ENCODE peak calls at places on chromosomes 1 and 21, in five cellular contexts. D, K, R, A and P are unnamed samples.

GRCh38 chr1:229005097-229005496 is 265.8 kb upstream of the RAB4A start:
- DNase-seq in R (no peak), D (no peak), K (no peak), A (no peak), P (no peak)

GRCh38 chr1:12595839-12596821 is 21.9 kb downstream of the DHRS3 start:
- DNase-seq in K (peak; percentile 96), D (peak; percentile 98), R (peak; percentile 99), A (peak; percentile 92), P (peak; percentile 97)

GRCh38 chr1:203828002-203828401 is 32.6 kb downstream of the ZBED6 start:
- DNase-seq in D (peak; percentile 35), R (no peak), A (no peak), K (peak; percentile 66), P (no peak)

GRCh38 chr21:10272216-10272615 is 249.2 kb upstream of the TPTE start:
- DNase-seq in R (peak; percentile 5), D (no peak), A (no peak), K (peak; percentile 4), P (no peak)

GRCh38 chr1:184906771-184907170 is 67.5 kb downstream of the NIBAN1 start:
- DNase-seq in K (no peak), R (peak; percentile 62), D (peak; percentile 73), A (no peak), P (peak; percentile 31)

GRCh38 chr1:114585221-114585620 is 3.8 kb upstream of the BCAS2 start:
- DNase-seq in A (no peak), K (no peak), R (peak; percentile 38), D (peak; percentile 20), P (peak; percentile 44)

GRCh38 chr21:37868896-37869295 is 47.4 kb downstream of the KCNJ6 start:
- DNase-seq in K (no peak), R (peak; percentile 86), A (peak; percentile 36), D (peak; percentile 67), P (peak; percentile 51)

GRCh38 chr1:189103956-189104355 is 1373.7 kb downstream of the BRINP3 start:
- DNase-seq in R (no peak), A (peak; percentile 17), D (peak; percentile 4), K (no peak), P (no peak)

GRCh38 chr1:26959722-26960624 is at the start of gene KDF1:
- DNase-seq in D (no peak), K (no peak), R (peak; percentile 9), A (peak; percentile 90), P (no peak)

GRCh38 chr1:15777913-15778707 is 19.5 kb downstream of the FBLIM1 start:
- DNase-seq in D (no peak), R (no peak), A (no peak), K (no peak), P (no peak)

GRCh38 chr1:19044975-19045831 is 88.7 kb upstream of the IFFO2 start:
- DNase-seq in D (peak; percentile 17), K (no peak), A (no peak), R (peak; percentile 41), P (no peak)

GRCh38 chr1:2528016-2528415 is 1.6 kb upstream of the PANK4 start:
- DNase-seq in D (no peak), K (no peak), A (no peak), R (no peak), P (no peak)
- H3K27me3 ChIP-seq in D (peaks cover 23% of the 10 kb centered on the region), K (peaks cover 17% of the 10 kb centered on the region), A (no peaks in the 10 kb centered on the region), R (peaks cover 18% of the 10 kb centered on the region), P (peaks cover 22% of the 10 kb centered on the region)

GRCh38 chr1:44723064-44723463 is 7.9 kb downstream of the RNU5D-1 start:
- DNase-seq in D (no peak), R (no peak), K (no peak), A (no peak), P (no peak)

GRCh38 chr1:44725309-44725698 is 5.7 kb downstream of the RNU5D-1 start:
- DNase-seq in A (no peak), R (no peak), D (no peak), K (no peak), P (no peak)

GRCh38 chr1:44721521-44722361 is 9.2 kb downstream of the RNU5D-1 start:
- DNase-seq in D (peak; percentile 91), A (peak; percentile 86), R (peak; percentile 58), K (no peak), P (no peak)

GRCh38 chr1:44724408-44725308 is 6.3 kb downstream of the RNU5D-1 start:
- DNase-seq in A (no peak), R (no peak), K (no peak), D (no peak), P (no peak)

DNA sequence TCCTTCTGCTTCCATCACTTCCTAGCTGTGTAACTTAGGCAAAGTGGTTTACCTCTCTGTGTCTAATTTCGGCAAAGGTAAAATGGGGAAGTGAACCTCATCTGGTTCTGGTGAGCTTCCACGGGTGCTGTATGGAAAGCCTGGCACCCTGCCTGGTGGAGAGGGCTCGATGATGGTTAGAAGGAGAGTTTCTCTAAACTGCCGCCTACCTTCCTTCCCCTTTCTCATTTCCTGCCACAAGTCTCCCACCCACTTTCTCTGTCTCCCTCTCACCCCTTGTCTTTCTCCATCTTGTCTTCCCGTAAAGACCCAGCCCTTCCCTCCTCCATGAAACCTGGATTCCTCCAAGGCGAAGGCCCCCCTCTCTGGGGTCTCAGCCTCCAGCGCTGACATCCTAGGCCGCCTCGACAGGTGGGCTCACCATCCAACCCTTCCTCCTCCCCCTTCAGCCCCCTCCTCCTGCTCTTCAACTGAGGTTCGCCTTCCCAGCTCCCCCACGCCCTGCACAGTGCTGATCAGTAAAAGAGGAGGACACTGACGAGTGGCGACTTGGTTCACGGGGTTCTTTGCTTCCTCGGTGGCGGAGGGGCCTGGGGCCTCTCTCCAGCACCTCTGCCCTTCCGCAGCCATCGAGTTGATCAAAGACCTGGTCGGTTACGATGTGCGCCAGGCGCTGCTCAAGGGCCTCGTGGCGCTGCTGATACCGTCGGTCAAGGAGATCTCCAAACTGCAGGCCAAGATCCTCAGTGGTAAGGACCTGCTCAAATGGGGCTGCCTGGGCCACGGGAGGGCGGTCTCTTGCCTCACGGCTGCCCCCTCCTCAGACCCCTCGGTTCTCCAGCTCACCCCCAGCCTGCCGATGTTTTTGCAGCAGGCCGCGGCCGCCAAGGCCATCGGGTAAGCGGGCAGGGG is 7.2 kb downstream of the RNU5D-1 start:
- DNase-seq in R (no peak), D (no peak), A (no peak), K (no peak), P (no peak)
- H3K9ac ChIP-seq in R (no peak overlapping the region), D (no peak overlapping the region), A (no peak overlapping the region), K (no peak overlapping the region), P (no peak overlapping the region)

DNA sequence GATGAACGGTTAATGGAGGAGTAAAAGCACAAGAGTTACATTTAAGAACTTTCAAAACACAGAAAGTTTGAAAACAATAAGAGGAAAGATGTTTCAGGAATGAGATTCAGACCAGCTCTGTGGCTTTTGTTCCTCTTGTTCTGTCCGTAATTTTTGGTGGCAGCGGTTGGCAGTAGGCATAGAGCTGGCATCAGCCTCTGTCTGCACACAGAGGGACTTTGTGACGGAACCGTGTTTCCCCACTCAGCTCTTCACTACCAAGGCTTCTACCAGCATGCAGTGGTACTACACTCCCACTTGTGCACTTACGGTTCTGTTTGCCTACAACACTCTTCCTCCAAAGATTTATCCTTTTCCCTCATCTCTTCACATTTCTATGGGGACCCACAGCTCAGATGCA is 212.8 kb downstream of the DSCAM start:
- DNase-seq in R (no peak), K (no peak), A (no peak), D (no peak), P (no peak)
- H3K9me3 ChIP-seq in R (no peaks in the 10 kb centered on the region), K (peaks cover 10% of the 10 kb centered on the region), A (peaks cover 8% of the 10 kb centered on the region), D (peaks cover 17% of the 10 kb centered on the region), P (no peaks in the 10 kb centered on the region)

GRCh38 chr21:41601573-41602371 is 93.8 kb upstream of the TMPRSS2 start:
- DNase-seq in A (peak; percentile 42), K (no peak), R (peak; percentile 62), D (peak; percentile 13), P (peak; percentile 73)

GRCh38 chr21:41600556-41600955 is 92.6 kb upstream of the TMPRSS2 start:
- DNase-seq in D (no peak), R (no peak), K (no peak), A (no peak), P (no peak)

GRCh38 chr21:41600961-41601572 is 93.1 kb upstream of the TMPRSS2 start:
- DNase-seq in R (no peak), A (no peak), K (no peak), D (no peak), P (no peak)

GRCh38 chr21:41598561-41599511 is 90.9 kb upstream of the TMPRSS2 start:
- DNase-seq in K (no peak), R (no peak), A (no peak), D (no peak), P (no peak)

DNA sequence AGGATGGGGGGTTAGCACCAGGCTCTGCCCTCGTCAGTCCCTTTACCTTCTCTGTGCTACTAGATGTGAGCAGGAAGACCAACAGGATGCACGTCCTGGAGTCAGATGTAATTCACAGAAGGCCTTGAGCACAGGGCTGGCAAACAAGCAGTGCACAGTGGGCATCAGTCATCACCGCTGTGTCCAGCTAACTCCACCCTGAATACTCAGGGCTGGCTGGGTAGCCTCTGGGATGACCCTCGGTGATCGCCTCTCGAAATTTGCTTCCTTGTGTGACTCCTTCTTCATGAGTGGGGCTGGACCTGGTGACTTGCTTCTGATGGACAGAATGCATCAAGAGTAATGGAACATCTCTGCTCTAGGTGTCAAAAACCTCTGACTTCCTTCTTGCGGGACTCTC is 92.2 kb upstream of the TMPRSS2 start:
- DNase-seq in K (no peak), R (no peak), A (no peak), D (no peak), P (no peak)
- H3K27me3 ChIP-seq in K (no peaks in the 10 kb centered on the region), R (peaks cover 6% of the 10 kb centered on the region), A (no peaks in the 10 kb centered on the region), D (peaks cover 17% of the 10 kb centered on the region), P (peaks cover 38% of the 10 kb centered on the region)

DNA sequence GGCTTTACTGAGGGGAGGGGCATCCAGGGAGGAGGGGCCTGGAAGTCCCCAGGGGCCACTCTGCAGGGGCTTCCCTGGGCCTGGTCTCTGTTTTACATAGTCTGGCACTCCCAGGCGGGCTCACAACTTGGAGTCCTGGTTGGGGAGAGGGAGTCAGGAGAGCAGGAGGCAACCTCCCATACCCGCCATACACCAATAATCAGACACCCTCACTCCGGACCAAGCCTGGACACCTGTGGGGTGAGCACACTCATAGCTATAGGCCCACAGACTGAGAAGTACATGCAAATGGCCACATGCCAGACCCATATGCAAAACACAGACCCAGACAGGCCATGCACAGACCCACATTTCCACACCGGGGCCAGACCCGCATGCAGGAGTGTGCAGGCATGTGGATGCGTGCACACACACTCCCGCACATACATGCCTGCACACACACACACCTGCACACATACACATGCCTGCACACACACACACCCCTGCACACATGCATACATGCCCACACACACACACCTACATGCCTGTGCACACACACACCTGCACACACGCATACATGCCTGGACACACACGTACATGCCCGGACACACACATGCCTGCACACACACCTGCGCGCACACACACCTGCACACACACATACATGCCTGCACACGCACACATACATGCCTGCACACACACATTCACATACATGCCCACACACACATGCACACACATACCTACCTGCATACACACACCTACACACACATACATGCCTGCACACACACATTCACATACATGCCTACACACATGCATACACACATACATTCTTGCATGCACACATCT is 89.5 kb upstream of the RUNX3 start:
- DNase-seq in R (no peak), K (no peak), D (no peak), A (no peak), P (no peak)
- H3K9ac ChIP-seq in R (no peak overlapping the region), K (no peak overlapping the region), D (no peak overlapping the region), A (no peak overlapping the region), P (no peak overlapping the region)

GRCh38 chr1:72705921-72706320 is 423.6 kb upstream of the NEGR1 start:
- DNase-seq in A (no peak), K (no peak), D (no peak), R (no peak), P (no peak)
- H3K9me3 ChIP-seq in A (no peaks in the 10 kb centered on the region), K (no peaks in the 10 kb centered on the region), D (no peaks in the 10 kb centered on the region), R (peaks cover 2% of the 10 kb centered on the region), P (no peaks in the 10 kb centered on the region)